ENCODE peak calls at places on chromosomes 7 and 10, in six cellular contexts. One of them, this sample, is unnamed.

GRCh38 chr10:133324198-133324792 is 12.4 kb downstream of the CALY start:
- DNase-seq in colonic mucosa: peak
- DNase-seq in esophagus muscularis mucosa: no peak
- DNase-seq in Daoy: peak
- DNase-seq in M059J: peak
- DNase-seq in psoas muscle: peak
- DNase-seq in this sample: peak

GRCh38 chr10:48466611-48467240 is 138.1 kb downstream of the ARHGAP22 start:
- DNase-seq in M059J: no peak
- DNase-seq in psoas muscle: no peak
- DNase-seq in esophagus muscularis mucosa: no peak
- DNase-seq in colonic mucosa: peak
- DNase-seq in Daoy: no peak
- DNase-seq in this sample: no peak

GRCh38 chr7:116438274-116438673 is 61.3 kb upstream of the CAV2 start:
- DNase-seq in M059J: peak
- DNase-seq in esophagus muscularis mucosa: no peak
- DNase-seq in colonic mucosa: peak
- DNase-seq in Daoy: no peak
- DNase-seq in psoas muscle: no peak
- DNase-seq in this sample: peak

GRCh38 chr7:2709553-2710165 is 21.7 kb downstream of the AMZ1 start:
- DNase-seq in M059J: peak
- DNase-seq in psoas muscle: peak
- DNase-seq in colonic mucosa: peak
- DNase-seq in esophagus muscularis mucosa: no peak
- DNase-seq in Daoy: peak
- DNase-seq in this sample: peak

GRCh38 chr7:32043688-32044087 is 26.5 kb downstream of the PDE1C start:
- DNase-seq in M059J: peak
- DNase-seq in colonic mucosa: no peak
- DNase-seq in psoas muscle: no peak
- DNase-seq in Daoy: peak
- DNase-seq in esophagus muscularis mucosa: no peak
- DNase-seq in this sample: no peak

GRCh38 chr10:30028006-30028441 is 31.4 kb downstream of the JCAD start:
- DNase-seq in Daoy: no peak
- DNase-seq in psoas muscle: no peak
- DNase-seq in colonic mucosa: no peak
- DNase-seq in M059J: no peak
- DNase-seq in esophagus muscularis mucosa: no peak
- DNase-seq in this sample: peak

GRCh38 chr10:78255796-78256638 is 222.4 kb downstream of the RPS24 start:
- DNase-seq in colonic mucosa: peak
- DNase-seq in M059J: peak
- DNase-seq in psoas muscle: peak
- DNase-seq in esophagus muscularis mucosa: no peak
- DNase-seq in Daoy: peak
- DNase-seq in this sample: no peak

GRCh38 chr10:4170633-4171314 is 385.8 kb upstream of the KLF6 start:
- DNase-seq in psoas muscle: no peak
- DNase-seq in esophagus muscularis mucosa: peak
- DNase-seq in M059J: no peak
- DNase-seq in colonic mucosa: no peak
- DNase-seq in Daoy: no peak
- DNase-seq in this sample: no peak

GRCh38 chr10:78448470-78448869 is 414.8 kb downstream of the RPS24 start:
- DNase-seq in M059J: no peak
- DNase-seq in colonic mucosa: no peak
- DNase-seq in esophagus muscularis mucosa: no peak
- DNase-seq in Daoy: no peak
- DNase-seq in psoas muscle: no peak
- DNase-seq in this sample: no peak

GRCh38 chr10:69069090-69070042 is 18.5 kb upstream of the SRGN start:
- DNase-seq in esophagus muscularis mucosa: no peak
- DNase-seq in psoas muscle: no peak
- DNase-seq in Daoy: no peak
- DNase-seq in colonic mucosa: no peak
- DNase-seq in M059J: no peak
- DNase-seq in this sample: no peak

GRCh38 chr7:65250216-65250615 is 123.4 kb upstream of the ZNF92 start:
- DNase-seq in M059J: peak
- DNase-seq in colonic mucosa: peak
- DNase-seq in esophagus muscularis mucosa: no peak
- DNase-seq in psoas muscle: no peak
- DNase-seq in Daoy: no peak
- DNase-seq in this sample: no peak

GRCh38 chr7:44193011-44193802 is 4.0 kb upstream of the GCK start:
- DNase-seq in Daoy: no peak
- DNase-seq in M059J: no peak
- DNase-seq in psoas muscle: no peak
- DNase-seq in colonic mucosa: no peak
- DNase-seq in esophagus muscularis mucosa: no peak
- DNase-seq in this sample: no peak